ENCODE peak calls at places on chromosome 10, in seven cellular contexts. T is GM23248, A is SK-N-SH, Y is HCT116, X is neural progenitor cell, D is PC-9, I is astrocyte. V is an unnamed sample.

GRCh38 chr10:125151824-125152634 is 8.3 kb downstream of the CTBP2 start:
- DNase-seq in T (no peak), A (no peak), Y (no peak), X (peak; percentile 44), D (no peak), I (no peak), V (no peak)

GRCh38 chr10:63522129-63522687 is 1.0 kb downstream of the REEP3 start:
- DNase-seq in T (peak; percentile 59), A (peak; percentile 45), Y (no peak), X (no peak), D (peak; percentile 56), I (peak; percentile 33), V (peak; percentile 47)

GRCh38 chr10:97095701-97096300 is 90.0 kb downstream of the SLIT1 start:
- DNase-seq in T (no peak), A (peak; percentile 68), Y (no peak), X (no peak), D (no peak), I (no peak), V (no peak)

GRCh38 chr10:102375867-102376266 is 19.6 kb upstream of the NFKB2 start:
- DNase-seq in T (no peak), A (no peak), Y (no peak), X (no peak), D (no peak), I (no peak), V (no peak)

GRCh38 chr10:63434866-63435854 is 30.6 kb downstream of the JMJD1C start:
- DNase-seq in T (no peak), A (no peak), Y (no peak), X (peak; percentile 46), D (peak; percentile 55), I (peak; percentile 10), V (no peak)

GRCh38 chr10:86498608-86499007 is 23.0 kb downstream of the WAPL start:
- DNase-seq in T (no peak), A (no peak), Y (no peak), X (no peak), D (no peak), I (no peak), V (no peak)

GRCh38 chr10:91201213-91201996 is 19.1 kb upstream of the PCGF5 start:
- DNase-seq in T (no peak), A (no peak), Y (no peak), X (no peak), D (no peak), I (no peak), V (no peak)

GRCh38 chr10:43249151-43249961 is 17.5 kb downstream of the RASGEF1A start:
- DNase-seq in T (no peak), A (peak; percentile 27), Y (no peak), X (no peak), D (no peak), I (no peak), V (no peak)

GRCh38 chr10:71773221-71773971 is at the start of gene VSIR:
- DNase-seq in T (peak; percentile 92), A (peak; percentile 99), Y (peak; percentile 59), X (peak; percentile 93), D (peak; percentile 89), I (peak; percentile 47), V (peak; percentile 91)

GRCh38 chr10:122097935-122098334 is 109.0 kb downstream of the TACC2 start:
- DNase-seq in T (no peak), A (no peak), Y (no peak), X (no peak), D (no peak), I (no peak), V (no peak)

GRCh38 chr10:74145133-74145532 is 5.5 kb downstream of the AP3M1 start:
- DNase-seq in T (peak; percentile 83), A (no peak), Y (no peak), X (no peak), D (no peak), I (peak; percentile 77), V (no peak)

GRCh38 chr10:24843256-24843655 is 109.2 kb downstream of the PRTFDC1 start:
- DNase-seq in T (no peak), A (no peak), Y (no peak), X (no peak), D (peak; percentile 44), I (no peak), V (no peak)

GRCh38 chr10:43846187-43846680 is 197.6 kb upstream of the ZNF32 start:
- DNase-seq in T (peak; percentile 78), A (no peak), Y (no peak), X (no peak), D (no peak), I (peak; percentile 44), V (no peak)

GRCh38 chr10:36303896-36304295 is 661.8 kb upstream of the FZD8 start:
- DNase-seq in T (no peak), A (no peak), Y (no peak), X (no peak), D (no peak), I (no peak), V (no peak)

GRCh38 chr10:2949948-2950354 is 117.4 kb upstream of the PFKP start:
- DNase-seq in T (peak; percentile 89), A (no peak), Y (no peak), X (no peak), D (no peak), I (peak; percentile 85), V (peak; percentile 87)

GRCh38 chr10:113897693-113898618 is 43.5 kb downstream of the NHLRC2 start:
- DNase-seq in T (no peak), A (peak; percentile 15), Y (no peak), X (no peak), D (no peak), I (no peak), V (no peak)

GRCh38 chr10:60390224-60390626 is 550 bp upstream of the ANK3 start:
- DNase-seq in T (peak; percentile 8), A (no peak), Y (no peak), X (no peak), D (no peak), I (peak; percentile 47), V (no peak)

GRCh38 chr10:26759008-26759407 is 61.5 kb downstream of the PDSS1 start:
- DNase-seq in T (no peak), A (no peak), Y (no peak), X (peak; percentile 55), D (no peak), I (no peak), V (no peak)

GRCh38 chr10:50739618-50740350 is at the start of gene ASAH2B:
- DNase-seq in T (peak; percentile 86), A (peak; percentile 77), Y (peak; percentile 75), X (peak; percentile 82), D (peak; percentile 70), I (peak; percentile 73), V (peak; percentile 92)

GRCh38 chr10:35306852-35307251 is 29.5 kb upstream of the CCNY start:
- DNase-seq in T (peak; percentile 71), A (peak; percentile 22), Y (no peak), X (no peak), D (peak; percentile 95), I (peak; percentile 41), V (no peak)

GRCh38 chr10:51030480-51030879 is 43.8 kb upstream of the PRKG1 start:
- DNase-seq in T (peak; percentile 22), A (no peak), Y (no peak), X (no peak), D (no peak), I (no peak), V (no peak)

GRCh38 chr10:127908106-127908957 is 1.4 kb downstream of the PTPRE start:
- DNase-seq in T (peak; percentile 89), A (no peak), Y (peak; percentile 87), X (no peak), D (peak; percentile 96), I (peak; percentile 91), V (no peak)

GRCh38 chr10:20839141-20839540 is 58.0 kb downstream of the NEBL start:
- DNase-seq in T (no peak), A (no peak), Y (no peak), X (no peak), D (no peak), I (peak; percentile 29), V (no peak)

GRCh38 chr10:124588736-124589451 is 127.3 kb downstream of the LHPP start:
- DNase-seq in T (peak; percentile 9), A (no peak), Y (no peak), X (no peak), D (no peak), I (peak; percentile 35), V (no peak)

GRCh38 chr10:123848564-123849457 is 42.8 kb downstream of the CPXM2 start:
- DNase-seq in T (peak; percentile 30), A (no peak), Y (no peak), X (no peak), D (no peak), I (no peak), V (no peak)

GRCh38 chr10:99977916-99978315 is 31.8 kb downstream of the DNMBP start:
- DNase-seq in T (peak; percentile 19), A (no peak), Y (no peak), X (peak; percentile 57), D (no peak), I (peak; percentile 29), V (peak; percentile 35)
- H3K4me2 ChIP-seq in T (peak overlapping the region; percentile 96), A (peak overlapping the region; percentile 63), Y (peak overlapping the region; percentile 72), X (no peak overlapping the region), D (peak overlapping the region; percentile 73), I (peak overlapping the region; percentile 72), V (peak overlapping the region; percentile 46)

DNA sequence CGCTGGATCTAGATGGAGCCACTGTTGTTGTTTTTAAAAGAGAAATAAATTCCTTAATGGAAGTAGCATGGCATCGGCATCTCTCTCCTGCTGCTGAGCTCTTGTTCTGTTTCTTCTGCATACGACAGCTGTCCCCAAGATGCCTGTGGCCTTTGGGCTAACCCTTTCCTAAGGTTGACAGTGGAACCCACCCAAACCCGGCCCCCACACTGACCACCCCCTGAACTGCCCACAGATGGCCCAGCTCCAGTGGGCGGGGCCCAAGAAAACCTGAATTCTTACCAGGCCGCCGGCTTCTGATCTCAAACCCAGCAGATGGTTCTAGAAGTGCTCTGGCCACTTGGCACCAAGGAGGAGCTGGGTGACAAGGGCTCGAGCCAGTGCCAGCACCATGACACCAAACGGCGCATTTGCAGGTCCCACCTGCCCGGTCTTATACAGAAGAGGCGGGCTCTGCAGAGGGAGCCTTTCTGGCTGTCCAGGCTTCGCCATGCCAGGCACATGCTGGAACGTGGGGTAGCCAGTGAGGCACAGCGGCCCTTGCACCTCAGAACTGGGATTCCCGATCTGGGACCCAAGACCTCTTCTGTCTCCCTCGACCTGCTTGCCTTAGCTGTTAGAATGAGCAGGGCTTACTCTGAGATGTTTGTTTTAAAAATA is 82.7 kb downstream of the RGS10 start:
- DNase-seq in T (no peak), A (no peak), Y (no peak), X (no peak), D (no peak), I (no peak), V (no peak)
- H3K79me2 ChIP-seq in T (no peaks in the 10 kb centered on the region), A (no peaks in the 10 kb centered on the region), Y (no peaks in the 10 kb centered on the region), X (no peaks in the 10 kb centered on the region), D (no peaks in the 10 kb centered on the region), I (no peaks in the 10 kb centered on the region), V (no peaks in the 10 kb centered on the region)

GRCh38 chr10:5530412-5530806 is 5.6 kb downstream of the CALML3 start:
- DNase-seq in T (no peak), A (no peak), Y (no peak), X (no peak), D (no peak), I (no peak), V (no peak)
- H3K27ac ChIP-seq in T (no peak overlapping the region), A (no peak overlapping the region), Y (no peak overlapping the region), X (no peak overlapping the region), D (no peak overlapping the region), I (no peak overlapping the region), V (no peak overlapping the region)

DNA sequence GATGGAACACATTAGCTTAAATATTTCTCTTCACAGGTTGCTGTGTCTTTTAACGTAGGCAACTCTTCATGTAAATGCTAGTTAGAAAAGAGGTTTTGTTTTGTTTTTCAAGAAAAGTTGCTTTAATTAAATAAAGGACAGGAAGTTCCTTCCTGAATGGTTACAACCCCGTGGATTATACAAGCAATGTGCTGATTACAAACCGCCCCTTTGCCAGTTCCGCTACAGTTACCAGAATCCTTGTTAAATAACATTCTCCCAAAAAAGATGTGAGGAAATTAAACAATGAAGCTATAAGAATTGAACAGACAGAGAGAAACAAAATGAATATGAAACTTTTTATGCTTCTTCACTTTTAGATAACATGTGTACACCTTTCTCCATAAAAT is 75.1 kb downstream of the LYZL2 start:
- DNase-seq in T (no peak), A (no peak), Y (no peak), X (no peak), D (no peak), I (no peak), V (no peak)
- H3K4me2 ChIP-seq in T (peak overlapping the region; percentile 56), A (no peak overlapping the region), Y (no peak overlapping the region), X (peak overlapping the region; percentile 58), D (no peak overlapping the region), I (peak overlapping the region; percentile 46), V (peak overlapping the region; percentile 39)

V was measured in Karpas-422.